ENCODE peak calls at places on chromosomes 13 and 19, in five cellular contexts. C is A549, N is adrenal gland, K is breast epithelium, B is PC-3. I is an unnamed sample.

GRCh38 chr13:21344662-21345176 is 114.4 kb downstream of the ZDHHC20 start:
- DNase-seq in K (no peak), B (no peak), N (no peak), C (no peak), I (no peak)

GRCh38 chr13:59425211-59425721 is 738.5 kb downstream of the DIAPH3 start:
- DNase-seq in N (no peak), C (no peak), B (no peak), K (no peak), I (no peak)

GRCh38 chr13:93505104-93505952 is 278.7 kb downstream of the GPC6 start:
- DNase-seq in C (no peak), K (no peak), N (no peak), B (peak), I (no peak)

GRCh38 chr19:53015159-53015558 is 1.4 kb downstream of the ERVV-1 start:
- DNase-seq in C (no peak), N (no peak), K (no peak), B (no peak), I (no peak)

GRCh38 chr19:31759359-31759758 is 410.1 kb upstream of the TSHZ3 start:
- DNase-seq in B (no peak), C (no peak), K (no peak), N (no peak), I (no peak)

GRCh38 chr19:7541481-7541824 is 5.9 kb downstream of the PNPLA6 start:
- DNase-seq in N (no peak), C (no peak), K (no peak), B (no peak), I (no peak)

GRCh38 chr19:32233091-32233490 is 112.3 kb upstream of the ZNF507 start:
- DNase-seq in N (no peak), C (no peak), K (no peak), B (no peak), I (no peak)

GRCh38 chr13:69683921-69684663 is 423.5 kb upstream of the ATXN8OS start:
- DNase-seq in C (no peak), B (no peak), N (no peak), K (no peak), I (no peak)

GRCh38 chr19:3333020-3333583 is 33.3 kb upstream of the NFIC start:
- DNase-seq in N (no peak), K (no peak), B (no peak), C (no peak), I (no peak)

GRCh38 chr13:94009696-94010095 is 469.8 kb downstream of the DCT start:
- DNase-seq in C (no peak), N (no peak), K (no peak), B (peak), I (no peak)

GRCh38 chr19:18894254-18895037 is 1.5 kb downstream of the CERS1 start:
- DNase-seq in B (no peak), N (no peak), K (no peak), C (no peak), I (no peak)

GRCh38 chr19:591099-591958 is 1.6 kb downstream of the HCN2 start:
- DNase-seq in B (peak), N (no peak), C (no peak), K (no peak), I (no peak)

GRCh38 chr19:38727868-38728660 is 16.2 kb downstream of the CAPN12 start:
- DNase-seq in C (no peak), K (no peak), N (peak), B (no peak), I (no peak)

GRCh38 chr13:92303428-92303827 is 905.0 kb downstream of the GPC5 start:
- DNase-seq in C (no peak), B (no peak), N (no peak), K (no peak), I (no peak)

GRCh38 chr13:73274147-73274546 is 215.3 kb downstream of the KLF5 start:
- DNase-seq in K (no peak), C (no peak), N (no peak), B (no peak), I (no peak)

GRCh38 chr13:99981115-99982020 is at the start of gene ZIC2:
- DNase-seq in B (peak), C (peak), K (no peak), N (no peak), I (no peak)

GRCh38 chr13:90272356-90272755 is 1075.1 kb upstream of the MIR17HG start:
- DNase-seq in N (no peak), K (no peak), C (no peak), B (peak), I (no peak)

GRCh38 chr13:63435668-63436275 is 2020.1 kb upstream of the PCDH20 start:
- DNase-seq in N (no peak), B (peak), C (peak), K (no peak), I (no peak)

GRCh38 chr13:41465215-41465907 is 8.0 kb downstream of the RGCC start:
- DNase-seq in K (peak), B (peak), N (peak), C (no peak), I (peak)

GRCh38 chr13:101211261-101211660 is 205.0 kb downstream of the NALCN start:
- DNase-seq in N (no peak), B (peak), K (no peak), C (peak), I (no peak)

GRCh38 chr13:101204270-101205011 is 211.9 kb downstream of the NALCN start:
- DNase-seq in N (no peak), C (no peak), K (no peak), B (no peak), I (no peak)

GRCh38 chr13:101210774-101211173 is 205.5 kb downstream of the NALCN start:
- DNase-seq in N (no peak), K (no peak), B (peak), C (no peak), I (no peak)

GRCh38 chr13:101205408-101205807 is 210.9 kb downstream of the NALCN start:
- DNase-seq in B (no peak), K (no peak), N (no peak), C (no peak), I (no peak)

DNA sequence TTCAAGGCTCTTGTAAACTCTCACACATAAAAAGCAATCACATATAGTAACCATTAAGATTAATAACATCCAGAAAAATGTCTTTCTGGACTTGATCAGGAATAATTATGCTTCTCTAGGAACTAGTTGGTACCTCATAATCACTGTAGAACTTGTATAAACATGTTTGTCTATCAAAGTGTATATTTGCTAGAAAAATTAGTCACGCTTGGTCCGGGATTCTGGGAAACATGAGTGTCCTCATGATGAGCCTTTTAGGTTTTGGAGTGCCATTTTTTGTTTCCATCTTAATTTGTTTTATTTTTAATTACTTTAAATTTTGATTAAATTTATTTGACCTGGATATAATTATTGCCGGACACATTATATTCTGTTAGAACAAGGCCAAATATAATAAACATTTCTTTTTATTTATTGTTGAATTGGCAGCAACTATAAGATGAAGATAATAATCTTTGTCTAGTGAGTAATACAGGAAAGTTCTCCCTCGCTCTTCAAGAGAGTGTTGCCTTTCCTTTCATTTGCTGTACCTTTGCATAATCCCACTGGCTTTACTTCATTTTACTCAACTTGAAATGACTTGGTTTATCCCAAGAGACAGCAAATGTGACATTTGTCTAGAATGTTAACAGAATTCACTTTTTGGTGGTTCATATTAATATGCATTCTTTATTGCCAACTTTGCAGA is 207.0 kb downstream of the NALCN start:
- DNase-seq in B (peak), K (no peak), C (no peak), N (no peak), I (no peak)
- H3K27ac ChIP-seq in B (peak), K (no peak), C (no peak), N (no peak), I (no peak)

GRCh38 chr13:113838711-113839201 is 25.1 kb downstream of the GAS6 start:
- DNase-seq in N (no peak), C (no peak), B (no peak), K (no peak), I (no peak)
- H3K27ac ChIP-seq in N (no peak), C (peak), B (no peak), K (no peak), I (peak)

GRCh38 chr19:49957262-49957915 is 3.6 kb downstream of the SIGLEC11 start:
- DNase-seq in K (no peak), N (no peak), B (no peak), C (no peak), I (no peak)
- H3K27ac ChIP-seq in K (no peak), N (peak), B (no peak), C (no peak), I (no peak)

DNA sequence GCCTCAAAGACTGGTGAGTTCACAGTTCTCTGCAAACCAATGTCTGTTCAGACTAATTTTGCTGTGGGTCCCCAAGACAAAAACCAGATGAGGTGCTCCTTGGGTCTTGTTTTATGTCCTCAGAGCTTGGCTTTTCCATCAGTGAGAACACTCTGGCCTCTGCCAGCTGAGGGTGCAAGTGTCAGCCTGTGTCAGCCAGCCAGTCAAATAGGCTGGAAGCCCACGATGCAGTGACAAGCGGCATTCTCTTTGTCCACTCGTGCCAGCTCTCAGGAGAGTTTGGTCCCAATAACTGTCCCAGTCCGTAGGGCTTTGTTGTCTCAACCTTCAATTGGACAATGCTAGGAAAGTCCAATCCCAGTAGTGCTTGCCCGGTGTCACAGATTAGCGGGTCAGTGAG is 9.4 kb upstream of the AKT2 start:
- DNase-seq in B (no peak), K (no peak), C (no peak), N (no peak), I (no peak)
- H3K27ac ChIP-seq in B (no peak), K (no peak), C (no peak), N (no peak), I (no peak)

GRCh38 chr13:76014618-76015315 is 378.6 kb downstream of the LMO7 start:
- DNase-seq in C (no peak), B (peak), K (no peak), N (no peak), I (no peak)
- H3K27ac ChIP-seq in C (no peak), B (peak), K (peak), N (no peak), I (peak)